ENCODE peak calls at places on chromosomes 4 and X, in four cellular contexts. K, Y, S and I are unnamed samples.

GRCh38 chr4:139015948-139016451 is 419 bp downstream of the NOCT start:
- DNase-seq in K (no peak), Y (peak), S (no peak), I (no peak)

GRCh38 chr4:26999689-27000088 is 139.0 kb downstream of the STIM2 start:
- DNase-seq in K (no peak), Y (no peak), S (no peak), I (no peak)

GRCh38 chr4:118352843-118353373 is at the start of gene PRSS12:
- DNase-seq in K (peak), Y (peak), S (peak), I (peak)

GRCh38 chrX:130728208-130728607 is 174.8 kb downstream of the ENOX2 start:
- DNase-seq in K (no peak), Y (no peak), S (no peak), I (no peak)

GRCh38 chr4:24657768-24658617 is 73.6 kb upstream of the DHX15 start:
- DNase-seq in K (no peak), Y (no peak), S (peak), I (no peak)

GRCh38 chrX:100647095-100647494 is 3.1 kb downstream of the SRPX2 start:
- DNase-seq in K (no peak), Y (no peak), S (no peak), I (no peak)

GRCh38 chrX:56751071-56751470 is 22.0 kb downstream of the NBDY start:
- DNase-seq in K (no peak), Y (no peak), S (no peak), I (no peak)

GRCh38 chr4:70802923-70803605 is 36.6 kb downstream of the GRSF1 start:
- DNase-seq in K (no peak), Y (no peak), S (peak), I (no peak)

GRCh38 chr4:51836531-51836930 is 6.4 kb upstream of the DCUN1D4 start:
- DNase-seq in K (no peak), Y (no peak), S (no peak), I (no peak)

GRCh38 chrX:154310991-154311541 is 15.5 kb downstream of the TKTL1 start:
- DNase-seq in K (no peak), Y (no peak), S (no peak), I (no peak)

GRCh38 chrX:1521459-1521956 is 15.5 kb downstream of the P2RY8 start:
- DNase-seq in K (no peak), Y (peak), S (no peak), I (peak)

GRCh38 chr4:155854597-155855226 is 11.4 kb downstream of the ASIC5 start:
- DNase-seq in K (no peak), Y (no peak), S (peak), I (no peak)

GRCh38 chr4:7031526-7032449 is 11.4 kb upstream of the TADA2B start:
- DNase-seq in K (no peak), Y (no peak), S (peak), I (no peak)

GRCh38 chrX:149145845-149146285 is 359.2 kb downstream of the IDS start:
- DNase-seq in K (no peak), Y (no peak), S (no peak), I (no peak)

GRCh38 chr4:144801731-144802130 is 155.8 kb downstream of the HHIP start:
- DNase-seq in K (no peak), Y (no peak), S (no peak), I (no peak)

GRCh38 chr4:83413676-83414075 is 41.9 kb downstream of the HELQ start:
- DNase-seq in K (no peak), Y (no peak), S (no peak), I (no peak)

GRCh38 chrX:53714580-53715335 is 28.2 kb upstream of the HUWE1 start:
- DNase-seq in K (no peak), Y (peak), S (peak), I (peak)

GRCh38 chr4:104025251-104025650 is 305.5 kb upstream of the TACR3 start:
- DNase-seq in K (no peak), Y (no peak), S (no peak), I (no peak)

GRCh38 chr4:173017802-173018201 is 150.8 kb upstream of the GALNT7 start:
- DNase-seq in K (no peak), Y (no peak), S (no peak), I (no peak)

GRCh38 chr4:2804449-2804972 is 11.6 kb downstream of the SH3BP2 start:
- DNase-seq in K (no peak), Y (no peak), S (no peak), I (no peak)

GRCh38 chrX:69724307-69724706 is 108.4 kb downstream of the EDA start:
- DNase-seq in K (no peak), Y (no peak), S (no peak), I (no peak)

GRCh38 chr4:14912426-14912825 is 89.9 kb upstream of the CPEB2 start:
- DNase-seq in K (no peak), Y (no peak), S (no peak), I (no peak)

GRCh38 chrX:274904-275475 is 6.2 kb upstream of the PLCXD1 start:
- DNase-seq in K (peak), Y (no peak), S (no peak), I (no peak)

GRCh38 chrX:36436286-36436860 is 516.8 kb downstream of the CFAP47 start:
- DNase-seq in K (no peak), Y (no peak), S (no peak), I (no peak)

GRCh38 chrX:25337841-25338240 is 322.1 kb upstream of the ARX start:
- DNase-seq in K (no peak), Y (no peak), S (no peak), I (no peak)

GRCh38 chr4:89519771-89520170 is 212.2 kb upstream of the GPRIN3 start:
- DNase-seq in K (no peak), Y (no peak), S (no peak), I (no peak)

GRCh38 chr4:98601719-98602118 is 56.7 kb downstream of the TSPAN5 start:
- DNase-seq in K (no peak), Y (no peak), S (peak), I (no peak)

GRCh38 chr4:122300776-122301175 is 78.0 kb upstream of the ADAD1 start:
- DNase-seq in K (no peak), Y (no peak), S (no peak), I (no peak)

GRCh38 chr4:84920591-84920990 is 45.9 kb downstream of the WDFY3 start:
- DNase-seq in K (no peak), Y (no peak), S (peak), I (no peak)

GRCh38 chr4:121551271-121551670 is 145.5 kb downstream of the ANXA5 start:
- DNase-seq in K (no peak), Y (no peak), S (peak), I (no peak)

GRCh38 chr4:24808261-24808660 is 12.9 kb downstream of the SOD3 start:
- DNase-seq in K (no peak), Y (no peak), S (no peak), I (no peak)

GRCh38 chrX:48958635-48959094 is 1.3 kb upstream of the OTUD5 start:
- DNase-seq in K (no peak), Y (no peak), S (peak), I (no peak)

GRCh38 chr4:73103799-73104503 is 34.4 kb upstream of the COX18 start:
- DNase-seq in K (no peak), Y (no peak), S (peak), I (no peak)

GRCh38 chrX:56764153-56764974 is 35.3 kb downstream of the NBDY start:
- DNase-seq in K (peak), Y (peak), S (peak), I (peak)

GRCh38 chr4:6375620-6376295 is 96.7 kb downstream of the PPP2R2C start:
- DNase-seq in K (no peak), Y (no peak), S (no peak), I (no peak)

GRCh38 chrX:21382715-21383114 is 8.5 kb downstream of the CNKSR2 start:
- DNase-seq in K (no peak), Y (no peak), S (no peak), I (no peak)

GRCh38 chrX:119729408-119730201 is 28.8 kb upstream of the SOWAHD start:
- DNase-seq in K (peak), Y (peak), S (peak), I (peak)
- TF ChIP-seq CTCF in K (peak), Y (peak), S (peak), I (peak)

GRCh38 chr4:186669159-186669720 is 54.4 kb downstream of the FAT1 start:
- DNase-seq in K (no peak), Y (no peak), S (peak), I (no peak)
- TF ChIP-seq CTCF in K (peak), Y (no peak), S (peak), I (no peak)

GRCh38 chr4:107666134-107666533 is 53.9 kb downstream of the PAPSS1 start:
- DNase-seq in K (no peak), Y (no peak), S (no peak), I (no peak)
- TF ChIP-seq CTCF in K (peak), Y (no peak), S (peak), I (no peak)

DNA sequence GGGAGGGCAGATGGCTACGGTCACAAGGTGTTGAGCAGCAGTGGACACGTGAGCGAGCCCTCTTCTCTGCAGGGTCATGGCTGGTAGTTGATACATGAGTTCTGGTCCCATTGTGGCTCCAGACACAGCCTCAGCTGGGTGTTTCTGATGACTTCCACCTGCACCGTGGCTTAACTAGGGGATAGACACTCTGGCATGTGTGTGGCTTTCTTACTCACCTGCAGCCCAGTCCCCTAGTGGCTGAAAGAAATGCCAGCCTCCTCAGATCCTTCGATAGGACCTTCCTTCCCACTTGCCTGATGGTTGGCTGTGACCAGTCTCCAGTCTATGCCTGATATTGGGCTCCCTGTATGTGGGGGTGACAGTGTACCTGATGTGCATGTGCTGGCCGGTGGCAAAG is 5.0 kb downstream of the GPR78 start:
- DNase-seq in K (no peak), Y (no peak), S (no peak), I (no peak)
- TF ChIP-seq CTCF in K (peak), Y (no peak), S (peak), I (no peak)